ENCODE peak calls at places on chromosomes 4 and X, in six cellular contexts. N is non-pigmented ciliary epithelial cell; H is HT1080; J is heart left ventricle; C is activated CD4-positive, alpha-beta T cell treated with anti-CD3 and anti-CD28 coated beads for 1 hour; B is NCI-H345. I is an unnamed sample.
A peak's percentile ranks its signal among the peaks of the same experiment; 100 is the strongest.

GRCh38 chrX:109533005-109533404 is 3.6 kb upstream of the NXT2 start:
- DNase-seq in N (no peak), H (no peak), J (no peak), C (no peak), B (no peak), I (no peak)

GRCh38 chrX:51098046-51098445 is 187.5 kb downstream of the BMP15 start:
- DNase-seq in N (no peak), H (no peak), J (no peak), C (no peak), B (no peak), I (no peak)

GRCh38 chr4:23931489-23931830 is 41.6 kb upstream of the PPARGC1A start:
- DNase-seq in N (no peak), H (no peak), J (no peak), C (no peak), B (no peak), I (no peak)

GRCh38 chrX:103148075-103148474 is 55.1 kb upstream of the NXF3 start:
- DNase-seq in N (no peak), H (no peak), J (no peak), C (no peak), B (no peak), I (no peak)

GRCh38 chrX:40912166-40912565 is 173.1 kb upstream of the USP9X start:
- DNase-seq in N (no peak), H (no peak), J (no peak), C (no peak), B (peak; percentile 50), I (no peak)

GRCh38 chr4:83489711-83490326 is 4.9 kb upstream of the ABRAXAS1 start:
- DNase-seq in N (no peak), H (no peak), J (no peak), C (no peak), B (no peak), I (peak; percentile 14)

GRCh38 chr4:56743550-56743949 is 62.5 kb upstream of the HOPX start:
- DNase-seq in N (no peak), H (no peak), J (no peak), C (no peak), B (no peak), I (no peak)

GRCh38 chr4:6221296-6221850 is 21.0 kb upstream of the JAKMIP1 start:
- DNase-seq in N (no peak), H (no peak), J (no peak), C (no peak), B (peak; percentile 45), I (peak; percentile 58)

GRCh38 chr4:110172972-110173371 is 25.4 kb downstream of the ELOVL6 start:
- DNase-seq in N (no peak), H (no peak), J (no peak), C (no peak), B (no peak), I (no peak)

GRCh38 chr4:82865592-82865991 is 25.4 kb downstream of the SEC31A start:
- DNase-seq in N (peak; percentile 77), H (peak; percentile 86), J (no peak), C (no peak), B (no peak), I (no peak)

GRCh38 chrX:42437211-42437610 is 340.8 kb downstream of the PPP1R2C start:
- DNase-seq in N (no peak), H (no peak), J (no peak), C (no peak), B (no peak), I (no peak)

GRCh38 chr4:31461425-31461824 is 741.3 kb downstream of the PCDH7 start:
- DNase-seq in N (no peak), H (peak; percentile 84), J (no peak), C (no peak), B (no peak), I (no peak)

GRCh38 chr4:134201216-134202098 is at the start of gene PABPC4L:
- DNase-seq in N (peak; percentile 47), H (no peak), J (peak; percentile 69), C (no peak), B (peak; percentile 68), I (peak; percentile 60)

GRCh38 chr4:7938513-7939376 is 916 bp downstream of the AFAP1 start:
- DNase-seq in N (no peak), H (peak; percentile 53), J (peak; percentile 74), C (peak; percentile 17), B (no peak), I (peak; percentile 85)